ENCODE peak calls at places on chromosome 10, in six cellular contexts. N, U, M, T, Z and V are unnamed samples.

GRCh38 chr10:130568246-130568645 is 432.1 kb downstream of the GLRX3 start:
- DNase-seq in N (no peak), U (no peak), M (no peak), T (no peak), Z (no peak), V (no peak)

GRCh38 chr10:87504667-87505365 is at the start of gene MINPP1:
- DNase-seq in N (peak; percentile 91), U (peak; percentile 87), M (peak; percentile 93), T (peak; percentile 94), Z (peak; percentile 91), V (peak; percentile 34)

GRCh38 chr10:61588770-61589211 is 73.9 kb upstream of the CABCOCO1 start:
- DNase-seq in N (no peak), U (no peak), M (no peak), T (no peak), Z (no peak), V (no peak)

GRCh38 chr10:97732052-97732359 is 4.9 kb upstream of the ZFYVE27 start:
- DNase-seq in N (no peak), U (no peak), M (no peak), T (no peak), Z (no peak), V (no peak)

GRCh38 chr10:126013489-126014281 is 117.3 kb downstream of the FANK1 start:
- DNase-seq in N (peak; percentile 8), U (peak; percentile 85), M (peak; percentile 75), T (peak; percentile 56), Z (no peak), V (no peak)

GRCh38 chr10:46270086-46270811 is 16.5 kb upstream of the ANTXRL start:
- DNase-seq in N (no peak), U (peak; percentile 18), M (no peak), T (no peak), Z (no peak), V (no peak)

GRCh38 chr10:72079356-72079755 is 9.0 kb downstream of the SPOCK2 start:
- DNase-seq in N (peak; percentile 59), U (no peak), M (no peak), T (peak; percentile 69), Z (peak; percentile 39), V (no peak)

GRCh38 chr10:80515941-80516340 is 21.8 kb upstream of the SH2D4B start:
- DNase-seq in N (no peak), U (no peak), M (no peak), T (no peak), Z (peak; percentile 51), V (no peak)

GRCh38 chr10:7787150-7787856 is 490 bp downstream of the KIN start:
- DNase-seq in N (no peak), U (peak; percentile 56), M (peak; percentile 25), T (peak; percentile 76), Z (no peak), V (no peak)

GRCh38 chr10:31147220-31147608 is 115.5 kb upstream of the ZNF438 start:
- DNase-seq in N (no peak), U (peak; percentile 78), M (peak; percentile 76), T (no peak), Z (no peak), V (no peak)

GRCh38 chr10:45239642-45240041 is 75.8 kb downstream of the OR13A1 start:
- DNase-seq in N (no peak), U (no peak), M (peak; percentile 54), T (no peak), Z (no peak), V (no peak)

GRCh38 chr10:6195376-6195775 is 7.4 kb upstream of the PFKFB3 start:
- DNase-seq in N (no peak), U (no peak), M (peak; percentile 51), T (no peak), Z (peak; percentile 23), V (no peak)